ENCODE peak calls at places on chromosomes 7 and 10, in five cellular contexts. U is adrenal gland, Q is A549, G is GM12892, W is uterus. A is an unnamed sample.

GRCh38 chr10:119333146-119333792 is 125.9 kb downstream of the GRK5 start:
- DNase-seq in U (no peak), Q (no peak), G (no peak), W (no peak), A (peak)

GRCh38 chr10:132418520-132419416 is 21.8 kb downstream of the PWWP2B start:
- DNase-seq in U (peak), Q (peak), G (no peak), W (no peak), A (peak)

GRCh38 chr10:114996542-114996941 is 58.5 kb downstream of the TRUB1 start:
- DNase-seq in U (no peak), Q (no peak), G (no peak), W (no peak), A (no peak)

GRCh38 chr10:3000063-3000462 is 67.3 kb upstream of the PFKP start:
- DNase-seq in U (no peak), Q (no peak), G (no peak), W (no peak), A (no peak)

GRCh38 chr10:91163269-91163708 is 57.2 kb upstream of the PCGF5 start:
- DNase-seq in U (peak), Q (peak), G (no peak), W (peak), A (peak)

GRCh38 chr7:82343716-82344115 is 99.9 kb downstream of the CACNA2D1 start:
- DNase-seq in U (no peak), Q (no peak), G (no peak), W (no peak), A (no peak)

GRCh38 chr10:90199098-90199497 is 497.7 kb downstream of the KIF20B start:
- DNase-seq in U (no peak), Q (no peak), G (no peak), W (no peak), A (no peak)

GRCh38 chr7:5755704-5756131 is 25.7 kb downstream of the RNF216 start:
- DNase-seq in U (no peak), Q (no peak), G (no peak), W (no peak), A (no peak)

GRCh38 chr7:12110425-12110824 is 100.7 kb upstream of the TMEM106B start:
- DNase-seq in U (no peak), Q (no peak), G (no peak), W (no peak), A (no peak)

GRCh38 chr7:8386926-8387550 is 46.4 kb upstream of the NXPH1 start:
- DNase-seq in U (no peak), Q (no peak), G (peak), W (no peak), A (no peak)

GRCh38 chr10:84331091-84331490 is 2.7 kb downstream of the CCSER2 start:
- DNase-seq in U (no peak), Q (no peak), G (no peak), W (no peak), A (no peak)

GRCh38 chr10:84329094-84329611 is 764 bp downstream of the CCSER2 start:
- DNase-seq in U (peak), Q (peak), G (peak), W (no peak), A (no peak)

GRCh38 chr10:84329986-84330651 is 1.7 kb downstream of the CCSER2 start:
- DNase-seq in U (no peak), Q (no peak), G (no peak), W (no peak), A (no peak)

GRCh38 chr10:84333864-84334451 is 5.6 kb downstream of the CCSER2 start:
- DNase-seq in U (no peak), Q (no peak), G (no peak), W (no peak), A (peak)

DNA sequence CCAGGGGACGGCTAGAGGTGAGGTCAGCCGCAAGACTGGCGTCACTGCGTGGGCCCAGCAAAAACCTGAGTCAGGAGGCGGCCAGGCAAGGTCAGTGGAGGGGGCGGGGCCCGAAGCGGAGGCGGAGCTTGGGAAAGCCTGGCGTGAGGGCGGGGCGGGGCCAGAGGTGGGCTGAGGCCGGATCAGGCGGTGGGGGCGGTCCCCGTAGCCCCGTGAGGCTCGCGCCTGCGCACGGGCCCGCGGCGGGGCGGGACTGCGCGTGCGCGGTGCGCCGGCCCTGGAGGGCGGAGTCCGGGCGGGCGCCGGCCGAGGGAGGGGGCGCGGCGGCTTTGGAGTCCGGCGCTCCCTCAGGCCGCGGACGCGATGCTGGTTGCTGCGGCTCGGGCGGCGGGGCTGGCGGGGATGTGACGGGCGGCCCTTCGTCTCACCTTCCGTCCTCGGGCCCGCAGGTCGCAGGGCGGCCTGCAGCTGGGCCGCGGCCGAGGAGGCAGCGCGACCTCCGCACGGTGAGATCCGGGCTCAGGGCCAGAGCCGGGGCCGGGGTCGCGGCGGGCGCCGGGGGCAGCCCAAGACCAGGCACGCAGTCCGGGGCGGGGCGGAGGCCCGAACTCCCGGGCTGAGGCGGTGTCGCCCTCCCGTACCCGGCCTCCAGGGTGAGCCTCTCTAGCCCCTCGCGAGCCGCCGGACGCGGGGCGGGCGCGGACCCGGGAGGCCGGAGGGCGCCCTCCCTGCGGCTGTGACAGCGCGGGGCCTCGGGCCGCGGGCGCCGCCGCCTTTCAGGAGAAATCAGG is at the start of gene CCSER2:
- DNase-seq in U (peak), Q (peak), G (peak), W (peak), A (peak)
- TF ChIP-seq POLR2A in U (peak), Q (peak), G (peak), W (peak), A (peak)

DNA sequence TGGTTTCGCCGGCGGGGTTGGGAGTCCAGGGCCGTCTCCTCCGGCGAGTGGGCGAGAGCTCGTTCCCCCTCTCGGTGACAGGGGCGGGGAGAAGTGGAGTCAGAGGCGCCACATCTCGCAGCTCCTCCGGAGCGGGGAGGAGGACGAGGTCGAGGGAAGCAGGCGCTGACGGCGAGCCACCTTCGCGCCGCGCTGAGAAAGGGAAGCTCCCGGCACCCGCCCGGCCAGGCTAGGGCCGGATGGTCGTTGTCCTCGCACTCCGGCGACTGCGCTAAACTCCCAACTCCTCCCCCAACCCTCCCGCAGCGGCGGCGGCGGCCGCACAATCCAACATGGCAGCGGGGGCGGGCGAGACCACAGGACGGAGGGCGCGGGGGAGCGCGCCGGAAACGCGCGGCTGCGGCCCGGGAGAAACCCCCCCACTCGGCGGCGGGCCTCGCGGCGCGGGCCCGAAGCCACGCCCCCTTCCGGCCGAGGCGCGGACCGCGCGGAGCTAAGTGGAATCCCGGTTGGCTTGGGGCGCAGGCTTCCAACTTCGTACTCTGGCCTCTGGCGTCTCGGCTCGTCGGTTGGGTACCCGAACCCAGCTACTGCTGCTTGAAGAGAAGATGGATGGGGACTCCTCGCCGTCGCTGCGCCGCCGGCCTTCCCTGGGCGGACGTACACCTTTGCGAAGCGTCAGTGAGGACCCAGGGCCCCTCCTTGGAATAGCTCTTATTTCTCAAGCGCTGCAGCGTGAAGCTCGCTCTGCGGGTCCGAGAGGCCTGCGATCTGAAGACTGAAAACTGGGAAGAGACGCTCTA is at the start of gene WASL:
- DNase-seq in U (peak), Q (peak), G (peak), W (peak), A (peak)
- TF ChIP-seq POLR2A in U (peak), Q (peak), G (peak), W (peak), A (peak)

DNA sequence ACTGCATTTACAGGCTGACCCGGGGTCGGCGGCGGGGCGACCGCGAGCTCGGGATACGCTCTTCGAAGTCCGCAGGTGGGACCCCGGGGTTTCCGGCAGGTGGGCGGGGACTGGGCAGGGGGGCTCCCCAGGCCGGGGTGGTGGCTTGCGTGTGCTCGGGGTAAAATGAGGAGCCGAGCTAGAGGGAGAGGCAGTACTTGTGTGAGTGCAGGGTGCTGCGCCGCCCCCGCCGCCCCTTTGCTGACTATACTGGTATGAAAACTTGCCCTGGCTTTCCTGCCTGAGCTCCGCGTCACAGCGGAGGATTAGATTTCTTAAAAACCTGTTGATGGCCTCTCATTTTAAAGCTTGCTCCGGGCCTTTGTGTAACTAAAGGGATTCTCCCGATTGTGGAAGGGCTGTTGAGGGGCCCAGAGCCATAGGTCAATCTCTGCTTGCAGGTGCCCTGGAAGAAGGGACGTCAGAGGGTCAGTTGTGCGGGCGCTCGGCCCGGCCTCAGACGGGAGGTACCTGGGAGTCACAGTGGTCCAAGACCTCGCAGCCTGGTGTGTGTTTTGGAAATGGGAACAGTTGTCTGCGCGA is 488 bp downstream of the ARMC10 start:
- DNase-seq in U (peak), Q (peak), G (peak), W (no peak), A (peak)
- TF ChIP-seq POLR2A in U (no peak), Q (no peak), G (no peak), W (no peak), A (no peak)

DNA sequence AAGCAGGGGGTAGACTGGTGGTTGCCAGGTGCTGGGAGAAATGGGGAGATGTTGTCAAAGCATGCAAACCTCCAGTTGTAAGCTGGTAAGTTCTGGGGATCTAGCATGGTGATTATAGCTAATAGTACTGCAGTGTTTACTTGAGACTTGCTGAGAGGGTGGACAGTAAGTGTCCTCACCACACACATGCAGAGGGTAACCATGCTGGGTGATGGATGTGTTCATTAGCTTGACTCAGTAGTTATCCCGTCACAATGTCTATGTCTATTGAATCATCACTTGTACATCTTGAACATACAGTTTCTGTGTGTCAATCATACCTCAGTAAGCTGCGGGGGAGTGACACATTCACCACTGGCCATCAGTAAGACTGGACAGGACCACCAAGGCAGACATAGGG is 42.1 kb downstream of the GSDME start:
- DNase-seq in U (no peak), Q (no peak), G (no peak), W (no peak), A (no peak)
- TF ChIP-seq POLR2A in U (no peak), Q (no peak), G (no peak), W (no peak), A (no peak)

DNA sequence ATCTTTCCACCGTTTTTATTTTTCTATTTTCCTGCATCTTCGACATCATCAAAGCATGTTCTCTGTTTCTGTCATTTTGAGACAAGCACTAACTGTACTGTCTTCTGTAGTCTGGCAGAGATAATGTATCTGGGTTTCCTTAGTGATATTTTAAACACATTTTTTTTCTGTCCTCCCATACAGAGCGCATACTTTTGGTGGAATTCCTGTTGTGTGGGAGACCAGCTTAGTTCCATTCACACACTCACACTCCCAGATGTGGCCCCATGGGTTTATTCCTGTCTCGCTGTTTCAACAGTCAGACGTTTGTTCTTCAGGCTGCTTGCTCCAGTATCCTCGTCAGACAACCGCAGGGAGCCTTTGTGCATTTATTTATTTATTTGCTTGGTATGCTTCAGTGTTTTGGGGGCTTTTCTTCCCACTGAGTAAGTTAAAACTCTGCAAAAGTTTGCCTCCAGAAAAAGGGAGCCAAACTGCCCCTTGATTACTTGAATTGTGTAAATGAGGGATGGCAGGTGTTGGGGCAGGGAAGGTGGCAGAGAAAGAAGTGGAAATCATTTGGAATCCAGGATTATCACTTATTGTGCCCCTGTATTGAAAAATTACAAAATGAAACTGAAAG is 456.8 kb upstream of the KLF6 start:
- DNase-seq in U (no peak), Q (no peak), G (no peak), W (peak), A (no peak)
- TF ChIP-seq POLR2A in U (no peak), Q (no peak), G (no peak), W (peak), A (no peak)

GRCh38 chr7:38211486-38211885 is 33.4 kb downstream of the STARD3NL start:
- DNase-seq in U (no peak), Q (no peak), G (no peak), W (no peak), A (no peak)
- TF ChIP-seq POLR2A in U (no peak), Q (no peak), G (no peak), W (no peak), A (no peak)

A was measured in H54.